ENCODE peak calls at places on chromosomes 2 and 18, in four cellular contexts. One of them, this sample, is unnamed.

GRCh38 chr18:36329684-36330434 is 32.3 kb downstream of the FHOD3 start:
- DNase-seq in tibial artery: no peak
- DNase-seq in NCI-H1436 treated with DMSO at 0.1 percent for 48 hours: no peak
- DNase-seq in Calu3: no peak
- DNase-seq in this sample: no peak

GRCh38 chr2:150487537-150488429 is at the start of gene RND3:
- DNase-seq in Calu3: peak
- DNase-seq in tibial artery: peak
- DNase-seq in NCI-H1436 treated with DMSO at 0.1 percent for 48 hours: peak
- DNase-seq in this sample: peak

GRCh38 chr2:100949377-100949776 is 52.7 kb upstream of the RPL31 start:
- DNase-seq in tibial artery: no peak
- DNase-seq in NCI-H1436 treated with DMSO at 0.1 percent for 48 hours: no peak
- DNase-seq in Calu3: no peak
- DNase-seq in this sample: no peak

GRCh38 chr2:112472547-112473263 is 9.3 kb upstream of the TTL start:
- DNase-seq in Calu3: no peak
- DNase-seq in tibial artery: no peak
- DNase-seq in NCI-H1436 treated with DMSO at 0.1 percent for 48 hours: no peak
- DNase-seq in this sample: no peak

GRCh38 chr2:44333994-44334393 is 27.3 kb downstream of the PREPL start:
- DNase-seq in Calu3: no peak
- DNase-seq in NCI-H1436 treated with DMSO at 0.1 percent for 48 hours: no peak
- DNase-seq in tibial artery: no peak
- DNase-seq in this sample: no peak

GRCh38 chr18:48819781-48820482 is 130.8 kb downstream of the SMAD7 start:
- DNase-seq in NCI-H1436 treated with DMSO at 0.1 percent for 48 hours: no peak
- DNase-seq in tibial artery: peak
- DNase-seq in Calu3: no peak
- DNase-seq in this sample: no peak

GRCh38 chr18:8536226-8536625 is 73.0 kb upstream of the RAB12 start:
- DNase-seq in tibial artery: no peak
- DNase-seq in NCI-H1436 treated with DMSO at 0.1 percent for 48 hours: no peak
- DNase-seq in Calu3: no peak
- DNase-seq in this sample: no peak

GRCh38 chr2:45808294-45808693 is 156.8 kb downstream of the PRKCE start:
- DNase-seq in tibial artery: no peak
- DNase-seq in Calu3: no peak
- DNase-seq in NCI-H1436 treated with DMSO at 0.1 percent for 48 hours: no peak
- DNase-seq in this sample: no peak

GRCh38 chr18:76450912-76451421 is 44.1 kb downstream of the ZNF516 start:
- DNase-seq in Calu3: peak
- DNase-seq in tibial artery: no peak
- DNase-seq in NCI-H1436 treated with DMSO at 0.1 percent for 48 hours: no peak
- DNase-seq in this sample: no peak

GRCh38 chr18:3059272-3059671 is 46.3 kb upstream of the LPIN2 start:
- DNase-seq in Calu3: no peak
- DNase-seq in NCI-H1436 treated with DMSO at 0.1 percent for 48 hours: no peak
- DNase-seq in tibial artery: no peak
- DNase-seq in this sample: no peak

GRCh38 chr2:128809256-128809636 is 490.6 kb upstream of the HS6ST1 start:
- DNase-seq in tibial artery: no peak
- DNase-seq in NCI-H1436 treated with DMSO at 0.1 percent for 48 hours: no peak
- DNase-seq in Calu3: no peak
- DNase-seq in this sample: no peak

GRCh38 chr2:129757366-129757914 is 222.0 kb upstream of the RAB6C start:
- DNase-seq in NCI-H1436 treated with DMSO at 0.1 percent for 48 hours: no peak
- DNase-seq in Calu3: no peak
- DNase-seq in tibial artery: peak
- DNase-seq in this sample: no peak

GRCh38 chr2:222637072-222637471 is 18.8 kb downstream of the FARSB start:
- DNase-seq in tibial artery: no peak
- DNase-seq in NCI-H1436 treated with DMSO at 0.1 percent for 48 hours: no peak
- DNase-seq in Calu3: no peak
- DNase-seq in this sample: no peak

GRCh38 chr2:10519067-10519740 is 71.1 kb upstream of the ODC1 start:
- DNase-seq in tibial artery: no peak
- DNase-seq in NCI-H1436 treated with DMSO at 0.1 percent for 48 hours: no peak
- DNase-seq in Calu3: no peak
- DNase-seq in this sample: no peak

GRCh38 chr2:3585239-3586109 is 9.4 kb upstream of the COLEC11 start:
- DNase-seq in tibial artery: peak
- DNase-seq in Calu3: no peak
- DNase-seq in NCI-H1436 treated with DMSO at 0.1 percent for 48 hours: no peak
- DNase-seq in this sample: peak

GRCh38 chr18:9642799-9643445 is 28.6 kb upstream of the PPP4R1 start:
- DNase-seq in NCI-H1436 treated with DMSO at 0.1 percent for 48 hours: no peak
- DNase-seq in Calu3: no peak
- DNase-seq in tibial artery: no peak
- DNase-seq in this sample: no peak

GRCh38 chr2:97806738-97807618 is 93.6 kb downstream of the ZAP70 start:
- DNase-seq in tibial artery: peak
- DNase-seq in NCI-H1436 treated with DMSO at 0.1 percent for 48 hours: peak
- DNase-seq in Calu3: peak
- DNase-seq in this sample: peak

GRCh38 chr2:47313728-47314127 is 89.2 kb upstream of the MSH2 start:
- DNase-seq in tibial artery: no peak
- DNase-seq in Calu3: no peak
- DNase-seq in NCI-H1436 treated with DMSO at 0.1 percent for 48 hours: no peak
- DNase-seq in this sample: no peak